ENCODE peak calls at places on chromosomes 5 and 9, in nine cellular contexts. One of them, this sample, is unnamed.

GRCh38 chr5:34789639-34790038 is 49.3 kb upstream of the TTC23L start:
- DNase-seq in GDM1: no peak
- DNase-seq in EL: no peak
- DNase-seq in adrenal gland: no peak
- DNase-seq in hepatic stellate cell: no peak
- DNase-seq in Caco-2: no peak
- DNase-seq in CD8-positive, alpha-beta T cell: no peak
- DNase-seq in putamen: no peak
- DNase-seq in activated CD4-positive, CD25-positive, alpha-beta regulatory T cell treated with anti-CD3 and anti-CD28 coated beads, Interleukin-2, amount 50 U/mL, for 72 hours: no peak
- DNase-seq in this sample: no peak

GRCh38 chr9:134699343-134699740 is 57.7 kb downstream of the COL5A1 start:
- DNase-seq in Caco-2: no peak
- DNase-seq in activated CD4-positive, CD25-positive, alpha-beta regulatory T cell treated with anti-CD3 and anti-CD28 coated beads, Interleukin-2, amount 50 U/mL, for 72 hours: no peak
- DNase-seq in CD8-positive, alpha-beta T cell: no peak
- DNase-seq in EL: no peak
- DNase-seq in hepatic stellate cell: no peak
- DNase-seq in adrenal gland: no peak
- DNase-seq in GDM1: no peak
- DNase-seq in putamen: no peak
- DNase-seq in this sample: no peak

GRCh38 chr9:78004478-78005229 is 27.0 kb downstream of the GNAQ start:
- DNase-seq in Caco-2: peak
- DNase-seq in hepatic stellate cell: no peak
- DNase-seq in EL: peak
- DNase-seq in CD8-positive, alpha-beta T cell: no peak
- DNase-seq in activated CD4-positive, CD25-positive, alpha-beta regulatory T cell treated with anti-CD3 and anti-CD28 coated beads, Interleukin-2, amount 50 U/mL, for 72 hours: no peak
- DNase-seq in adrenal gland: no peak
- DNase-seq in putamen: no peak
- DNase-seq in GDM1: no peak
- DNase-seq in this sample: no peak

GRCh38 chr9:112421771-112422222 is 41.9 kb downstream of the HSDL2 start:
- DNase-seq in putamen: no peak
- DNase-seq in adrenal gland: no peak
- DNase-seq in GDM1: no peak
- DNase-seq in activated CD4-positive, CD25-positive, alpha-beta regulatory T cell treated with anti-CD3 and anti-CD28 coated beads, Interleukin-2, amount 50 U/mL, for 72 hours: no peak
- DNase-seq in hepatic stellate cell: peak
- DNase-seq in Caco-2: no peak
- DNase-seq in CD8-positive, alpha-beta T cell: no peak
- DNase-seq in EL: no peak
- DNase-seq in this sample: no peak

GRCh38 chr5:75243100-75243499 is 6.4 kb upstream of the ANKRD31 start:
- DNase-seq in activated CD4-positive, CD25-positive, alpha-beta regulatory T cell treated with anti-CD3 and anti-CD28 coated beads, Interleukin-2, amount 50 U/mL, for 72 hours: no peak
- DNase-seq in GDM1: no peak
- DNase-seq in EL: no peak
- DNase-seq in adrenal gland: no peak
- DNase-seq in hepatic stellate cell: no peak
- DNase-seq in putamen: no peak
- DNase-seq in Caco-2: peak
- DNase-seq in CD8-positive, alpha-beta T cell: no peak
- DNase-seq in this sample: no peak

GRCh38 chr9:116101516-116101915 is 52.1 kb upstream of the PAPPA start:
- DNase-seq in hepatic stellate cell: no peak
- DNase-seq in CD8-positive, alpha-beta T cell: no peak
- DNase-seq in adrenal gland: no peak
- DNase-seq in activated CD4-positive, CD25-positive, alpha-beta regulatory T cell treated with anti-CD3 and anti-CD28 coated beads, Interleukin-2, amount 50 U/mL, for 72 hours: no peak
- DNase-seq in EL: peak
- DNase-seq in GDM1: no peak
- DNase-seq in Caco-2: no peak
- DNase-seq in putamen: peak
- DNase-seq in this sample: no peak

GRCh38 chr9:129393064-129393463 is 215.0 kb upstream of the IER5L start:
- DNase-seq in adrenal gland: no peak
- DNase-seq in activated CD4-positive, CD25-positive, alpha-beta regulatory T cell treated with anti-CD3 and anti-CD28 coated beads, Interleukin-2, amount 50 U/mL, for 72 hours: no peak
- DNase-seq in GDM1: no peak
- DNase-seq in putamen: no peak
- DNase-seq in EL: no peak
- DNase-seq in CD8-positive, alpha-beta T cell: no peak
- DNase-seq in Caco-2: no peak
- DNase-seq in hepatic stellate cell: no peak
- DNase-seq in this sample: no peak

GRCh38 chr5:52987711-52988329 is 1.3 kb upstream of the ITGA2 start:
- DNase-seq in CD8-positive, alpha-beta T cell: no peak
- DNase-seq in activated CD4-positive, CD25-positive, alpha-beta regulatory T cell treated with anti-CD3 and anti-CD28 coated beads, Interleukin-2, amount 50 U/mL, for 72 hours: no peak
- DNase-seq in Caco-2: peak
- DNase-seq in putamen: no peak
- DNase-seq in adrenal gland: no peak
- DNase-seq in EL: peak
- DNase-seq in GDM1: no peak
- DNase-seq in hepatic stellate cell: no peak
- DNase-seq in this sample: no peak

GRCh38 chr9:28598396-28598795 is 1025.1 kb upstream of the C9orf72 start:
- DNase-seq in activated CD4-positive, CD25-positive, alpha-beta regulatory T cell treated with anti-CD3 and anti-CD28 coated beads, Interleukin-2, amount 50 U/mL, for 72 hours: no peak
- DNase-seq in putamen: no peak
- DNase-seq in Caco-2: no peak
- DNase-seq in hepatic stellate cell: no peak
- DNase-seq in GDM1: no peak
- DNase-seq in adrenal gland: no peak
- DNase-seq in CD8-positive, alpha-beta T cell: no peak
- DNase-seq in EL: no peak
- DNase-seq in this sample: peak

GRCh38 chr5:151037561-151038291 is 17.3 kb downstream of the GPX3 start:
- DNase-seq in EL: peak
- DNase-seq in hepatic stellate cell: peak
- DNase-seq in GDM1: no peak
- DNase-seq in activated CD4-positive, CD25-positive, alpha-beta regulatory T cell treated with anti-CD3 and anti-CD28 coated beads, Interleukin-2, amount 50 U/mL, for 72 hours: no peak
- DNase-seq in putamen: no peak
- DNase-seq in Caco-2: no peak
- DNase-seq in adrenal gland: peak
- DNase-seq in CD8-positive, alpha-beta T cell: no peak
- DNase-seq in this sample: no peak

GRCh38 chr5:87079219-87079618 is 188.5 kb upstream of the RASA1 start:
- DNase-seq in Caco-2: no peak
- DNase-seq in adrenal gland: no peak
- DNase-seq in GDM1: peak
- DNase-seq in CD8-positive, alpha-beta T cell: no peak
- DNase-seq in putamen: peak
- DNase-seq in EL: no peak
- DNase-seq in hepatic stellate cell: no peak
- DNase-seq in activated CD4-positive, CD25-positive, alpha-beta regulatory T cell treated with anti-CD3 and anti-CD28 coated beads, Interleukin-2, amount 50 U/mL, for 72 hours: no peak
- DNase-seq in this sample: no peak

GRCh38 chr9:132169672-132170392 is 8.0 kb downstream of the NTNG2 start:
- DNase-seq in CD8-positive, alpha-beta T cell: peak
- DNase-seq in GDM1: peak
- DNase-seq in putamen: peak
- DNase-seq in EL: peak
- DNase-seq in Caco-2: peak
- DNase-seq in activated CD4-positive, CD25-positive, alpha-beta regulatory T cell treated with anti-CD3 and anti-CD28 coated beads, Interleukin-2, amount 50 U/mL, for 72 hours: peak
- DNase-seq in adrenal gland: peak
- DNase-seq in hepatic stellate cell: peak
- DNase-seq in this sample: peak

GRCh38 chr9:80951675-80952074 is 737.7 kb downstream of the TLE1 start:
- DNase-seq in GDM1: no peak
- DNase-seq in activated CD4-positive, CD25-positive, alpha-beta regulatory T cell treated with anti-CD3 and anti-CD28 coated beads, Interleukin-2, amount 50 U/mL, for 72 hours: no peak
- DNase-seq in EL: peak
- DNase-seq in Caco-2: no peak
- DNase-seq in adrenal gland: no peak
- DNase-seq in CD8-positive, alpha-beta T cell: no peak
- DNase-seq in putamen: no peak
- DNase-seq in hepatic stellate cell: no peak
- DNase-seq in this sample: no peak

GRCh38 chr9:13597427-13597826 is 317.9 kb upstream of the MPDZ start:
- DNase-seq in hepatic stellate cell: no peak
- DNase-seq in GDM1: no peak
- DNase-seq in CD8-positive, alpha-beta T cell: no peak
- DNase-seq in activated CD4-positive, CD25-positive, alpha-beta regulatory T cell treated with anti-CD3 and anti-CD28 coated beads, Interleukin-2, amount 50 U/mL, for 72 hours: no peak
- DNase-seq in EL: no peak
- DNase-seq in putamen: no peak
- DNase-seq in Caco-2: no peak
- DNase-seq in adrenal gland: no peak
- DNase-seq in this sample: no peak